ENCODE peak calls at places on chromosome 5, in seven cellular contexts. One of them, this sample, is unnamed.

GRCh38 chr5:109681763-109682162 is 8.0 kb upstream of the MAN2A1 start:
- DNase-seq in heart right ventricle: no peak
- DNase-seq in neural progenitor cell: no peak
- DNase-seq in Panc1: no peak
- DNase-seq in endothelial cell of umbilical vein: no peak
- DNase-seq in body of pancreas: no peak
- DNase-seq in heart left ventricle: no peak
- DNase-seq in this sample: peak

GRCh38 chr5:141175933-141176332 is 1.7 kb upstream of the PCDHB8 start:
- DNase-seq in body of pancreas: no peak
- DNase-seq in Panc1: no peak
- DNase-seq in heart right ventricle: no peak
- DNase-seq in heart left ventricle: no peak
- DNase-seq in endothelial cell of umbilical vein: no peak
- DNase-seq in neural progenitor cell: no peak
- DNase-seq in this sample: no peak

GRCh38 chr5:168747987-168748777 is 169.0 kb upstream of the PANK3 start:
- DNase-seq in body of pancreas: peak
- DNase-seq in heart right ventricle: no peak
- DNase-seq in endothelial cell of umbilical vein: no peak
- DNase-seq in neural progenitor cell: peak
- DNase-seq in Panc1: peak
- DNase-seq in heart left ventricle: peak
- DNase-seq in this sample: peak

GRCh38 chr5:168712280-168712924 is 133.2 kb upstream of the PANK3 start:
- DNase-seq in body of pancreas: peak
- DNase-seq in endothelial cell of umbilical vein: peak
- DNase-seq in Panc1: peak
- DNase-seq in neural progenitor cell: no peak
- DNase-seq in heart right ventricle: peak
- DNase-seq in heart left ventricle: no peak
- DNase-seq in this sample: peak

GRCh38 chr5:142063878-142064331 is 44.7 kb upstream of the NDFIP1 start:
- DNase-seq in heart right ventricle: peak
- DNase-seq in body of pancreas: peak
- DNase-seq in neural progenitor cell: peak
- DNase-seq in endothelial cell of umbilical vein: peak
- DNase-seq in heart left ventricle: peak
- DNase-seq in Panc1: no peak
- DNase-seq in this sample: no peak

GRCh38 chr5:66840527-66841013 is 244.4 kb downstream of the MAST4 start:
- DNase-seq in heart right ventricle: no peak
- DNase-seq in endothelial cell of umbilical vein: no peak
- DNase-seq in neural progenitor cell: no peak
- DNase-seq in body of pancreas: no peak
- DNase-seq in heart left ventricle: no peak
- DNase-seq in Panc1: no peak
- DNase-seq in this sample: no peak

GRCh38 chr5:73338201-73339126 is 110.1 kb downstream of the FOXD1 start:
- DNase-seq in endothelial cell of umbilical vein: no peak
- DNase-seq in body of pancreas: peak
- DNase-seq in neural progenitor cell: no peak
- DNase-seq in heart left ventricle: no peak
- DNase-seq in Panc1: no peak
- DNase-seq in heart right ventricle: no peak
- DNase-seq in this sample: no peak

GRCh38 chr5:138303365-138303764 is 28.2 kb downstream of the CDC25C start:
- DNase-seq in endothelial cell of umbilical vein: peak
- DNase-seq in body of pancreas: no peak
- DNase-seq in neural progenitor cell: no peak
- DNase-seq in heart right ventricle: no peak
- DNase-seq in Panc1: no peak
- DNase-seq in heart left ventricle: no peak
- DNase-seq in this sample: peak

GRCh38 chr5:22471154-22471553 is 382.0 kb downstream of the CDH12 start:
- DNase-seq in body of pancreas: no peak
- DNase-seq in endothelial cell of umbilical vein: no peak
- DNase-seq in Panc1: no peak
- DNase-seq in heart right ventricle: no peak
- DNase-seq in neural progenitor cell: no peak
- DNase-seq in heart left ventricle: no peak
- DNase-seq in this sample: no peak

GRCh38 chr5:72194846-72195245 is 87.6 kb downstream of the MAP1B start:
- DNase-seq in endothelial cell of umbilical vein: no peak
- DNase-seq in neural progenitor cell: no peak
- DNase-seq in body of pancreas: no peak
- DNase-seq in Panc1: no peak
- DNase-seq in heart right ventricle: no peak
- DNase-seq in heart left ventricle: no peak
- DNase-seq in this sample: no peak

GRCh38 chr5:98784411-98784810 is 10.9 kb downstream of the RGMB start:
- DNase-seq in heart left ventricle: no peak
- DNase-seq in body of pancreas: no peak
- DNase-seq in neural progenitor cell: no peak
- DNase-seq in Panc1: no peak
- DNase-seq in endothelial cell of umbilical vein: no peak
- DNase-seq in heart right ventricle: no peak
- DNase-seq in this sample: no peak

GRCh38 chr5:175215906-175216305 is 228.1 kb downstream of the DRD1 start:
- DNase-seq in Panc1: no peak
- DNase-seq in endothelial cell of umbilical vein: no peak
- DNase-seq in heart left ventricle: no peak
- DNase-seq in body of pancreas: no peak
- DNase-seq in neural progenitor cell: no peak
- DNase-seq in heart right ventricle: no peak
- DNase-seq in this sample: no peak

GRCh38 chr5:77643654-77644404 is 5.3 kb upstream of the OTP start:
- DNase-seq in neural progenitor cell: peak
- DNase-seq in endothelial cell of umbilical vein: no peak
- DNase-seq in heart left ventricle: no peak
- DNase-seq in heart right ventricle: no peak
- DNase-seq in Panc1: no peak
- DNase-seq in body of pancreas: no peak
- DNase-seq in this sample: no peak

GRCh38 chr5:16082053-16082452 is 97.5 kb downstream of the MARCHF11 start:
- DNase-seq in endothelial cell of umbilical vein: no peak
- DNase-seq in neural progenitor cell: peak
- DNase-seq in Panc1: no peak
- DNase-seq in body of pancreas: no peak
- DNase-seq in heart right ventricle: no peak
- DNase-seq in heart left ventricle: no peak
- DNase-seq in this sample: no peak

GRCh38 chr5:135476615-135477493 is 24.7 kb upstream of the TIFAB start:
- DNase-seq in heart left ventricle: no peak
- DNase-seq in heart right ventricle: no peak
- DNase-seq in Panc1: no peak
- DNase-seq in endothelial cell of umbilical vein: no peak
- DNase-seq in neural progenitor cell: no peak
- DNase-seq in body of pancreas: no peak
- DNase-seq in this sample: no peak

GRCh38 chr5:7473668-7474215 is 77.8 kb downstream of the ADCY2 start:
- DNase-seq in heart right ventricle: no peak
- DNase-seq in endothelial cell of umbilical vein: no peak
- DNase-seq in heart left ventricle: no peak
- DNase-seq in neural progenitor cell: peak
- DNase-seq in Panc1: no peak
- DNase-seq in body of pancreas: no peak
- DNase-seq in this sample: no peak

GRCh38 chr5:60332244-60333018 is 367.5 kb downstream of the DEPDC1B start:
- DNase-seq in heart left ventricle: no peak
- DNase-seq in Panc1: no peak
- DNase-seq in neural progenitor cell: no peak
- DNase-seq in heart right ventricle: no peak
- DNase-seq in endothelial cell of umbilical vein: no peak
- DNase-seq in body of pancreas: no peak
- DNase-seq in this sample: peak

GRCh38 chr5:102296229-102296817 is at the start of gene SLCO4C1:
- DNase-seq in neural progenitor cell: peak
- DNase-seq in body of pancreas: peak
- DNase-seq in heart right ventricle: peak
- DNase-seq in heart left ventricle: peak
- DNase-seq in Panc1: peak
- DNase-seq in endothelial cell of umbilical vein: peak
- DNase-seq in this sample: peak
- TF ChIP-seq CTCF in neural progenitor cell: peak
- TF ChIP-seq CTCF in body of pancreas: peak
- TF ChIP-seq CTCF in heart right ventricle: peak
- TF ChIP-seq CTCF in heart left ventricle: peak
- TF ChIP-seq CTCF in Panc1: peak
- TF ChIP-seq CTCF in endothelial cell of umbilical vein: peak
- TF ChIP-seq CTCF in this sample: peak

GRCh38 chr5:111548312-111548930 is 36.1 kb upstream of the STARD4 start:
- DNase-seq in endothelial cell of umbilical vein: no peak
- DNase-seq in Panc1: no peak
- DNase-seq in heart right ventricle: no peak
- DNase-seq in neural progenitor cell: no peak
- DNase-seq in heart left ventricle: no peak
- DNase-seq in body of pancreas: no peak
- DNase-seq in this sample: no peak

GRCh38 chr5:111548992-111549649 is 36.8 kb upstream of the STARD4 start:
- DNase-seq in heart right ventricle: no peak
- DNase-seq in Panc1: no peak
- DNase-seq in heart left ventricle: no peak
- DNase-seq in neural progenitor cell: no peak
- DNase-seq in body of pancreas: peak
- DNase-seq in endothelial cell of umbilical vein: no peak
- DNase-seq in this sample: no peak

GRCh38 chr5:111550282-111551020 is 38.1 kb upstream of the STARD4 start:
- DNase-seq in endothelial cell of umbilical vein: peak
- DNase-seq in Panc1: peak
- DNase-seq in neural progenitor cell: peak
- DNase-seq in body of pancreas: peak
- DNase-seq in heart left ventricle: peak
- DNase-seq in heart right ventricle: peak
- DNase-seq in this sample: peak

DNA sequence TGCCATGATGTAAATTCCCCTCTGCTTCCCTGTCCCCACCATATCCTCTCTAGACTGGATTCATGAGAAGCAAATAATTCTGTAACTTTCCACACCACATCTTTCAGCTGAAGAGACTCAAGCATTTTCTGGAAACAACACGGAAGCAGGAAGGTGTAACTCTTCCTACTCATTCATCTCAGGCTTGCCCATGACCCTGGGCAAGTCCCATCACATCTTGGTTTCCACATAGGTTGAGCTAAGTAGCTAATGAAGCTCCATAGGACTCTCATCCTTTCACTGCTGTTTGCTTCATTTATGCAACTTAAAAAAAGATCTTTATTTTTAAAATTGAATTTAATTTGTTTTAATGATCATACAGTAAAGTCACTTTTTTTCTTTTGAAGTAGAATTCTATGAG is 32.7 kb upstream of the STARD4 start:
- DNase-seq in heart right ventricle: no peak
- DNase-seq in neural progenitor cell: no peak
- DNase-seq in body of pancreas: no peak
- DNase-seq in endothelial cell of umbilical vein: no peak
- DNase-seq in Panc1: no peak
- DNase-seq in heart left ventricle: no peak
- DNase-seq in this sample: no peak
- H3K27ac ChIP-seq in heart right ventricle: no peak
- H3K27ac ChIP-seq in neural progenitor cell: no peak
- H3K27ac ChIP-seq in body of pancreas: no peak
- H3K27ac ChIP-seq in endothelial cell of umbilical vein: no peak
- H3K27ac ChIP-seq in Panc1: no peak
- H3K27ac ChIP-seq in heart left ventricle: no peak
- H3K27ac ChIP-seq in this sample: no peak

DNA sequence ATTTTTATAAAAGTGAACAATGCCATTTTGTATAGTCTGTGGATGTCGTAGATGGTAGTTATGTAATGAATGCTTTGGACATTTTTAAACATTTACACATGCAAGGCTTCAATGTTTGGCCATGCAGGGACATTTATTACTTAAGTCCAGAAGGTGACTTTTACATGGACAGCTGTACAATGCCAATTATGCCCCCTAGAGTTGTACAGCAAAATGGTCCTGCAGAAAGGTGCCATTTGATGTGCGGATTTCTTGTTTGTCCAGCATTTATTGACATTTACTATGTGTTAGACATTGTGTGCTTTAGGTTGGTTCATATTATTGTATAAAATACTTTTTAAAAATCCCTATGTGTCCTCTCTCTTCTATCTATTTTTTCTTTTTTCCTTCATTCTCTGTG is 22.5 kb upstream of the COMMD10 start:
- DNase-seq in heart left ventricle: no peak
- DNase-seq in neural progenitor cell: no peak
- DNase-seq in endothelial cell of umbilical vein: no peak
- DNase-seq in heart right ventricle: no peak
- DNase-seq in Panc1: no peak
- DNase-seq in body of pancreas: no peak
- DNase-seq in this sample: no peak
- TF ChIP-seq CTCF in heart left ventricle: no peak
- TF ChIP-seq CTCF in neural progenitor cell: peak
- TF ChIP-seq CTCF in endothelial cell of umbilical vein: no peak
- TF ChIP-seq CTCF in heart right ventricle: no peak
- TF ChIP-seq CTCF in Panc1: no peak
- TF ChIP-seq CTCF in body of pancreas: no peak
- TF ChIP-seq CTCF in this sample: no peak

DNA sequence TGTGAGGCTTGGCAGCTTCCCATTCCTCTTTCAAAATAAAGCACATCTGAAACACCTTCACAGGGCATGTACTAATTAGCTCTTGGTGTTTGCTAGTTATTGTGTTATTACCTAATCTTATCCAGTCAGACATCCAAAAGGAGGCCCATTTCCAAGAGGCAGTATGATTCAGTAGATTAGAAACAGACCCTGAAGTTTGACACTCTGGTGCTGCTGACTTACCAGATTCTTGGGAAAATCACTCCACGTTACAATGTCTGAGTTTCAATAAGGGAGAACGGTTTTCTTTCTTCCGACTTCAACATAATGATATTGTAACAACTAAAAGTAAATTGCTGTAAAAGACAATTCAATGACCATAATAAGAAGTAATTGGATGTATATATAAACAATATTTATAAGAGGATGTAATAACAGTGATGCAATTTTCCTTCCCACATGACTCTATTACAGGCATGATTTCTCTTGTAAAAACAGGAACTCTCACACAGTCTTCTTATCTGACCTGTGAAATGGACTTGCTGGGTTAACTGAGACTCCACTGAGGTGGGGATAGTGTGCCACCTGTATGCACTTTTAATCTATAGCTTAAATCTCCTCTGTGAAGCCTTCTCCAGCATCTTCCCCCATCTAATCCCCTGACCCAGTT is 181.3 kb upstream of the ELL2 start:
- DNase-seq in heart left ventricle: no peak
- DNase-seq in heart right ventricle: no peak
- DNase-seq in endothelial cell of umbilical vein: peak
- DNase-seq in body of pancreas: no peak
- DNase-seq in neural progenitor cell: no peak
- DNase-seq in Panc1: no peak
- DNase-seq in this sample: no peak
- H3K27ac ChIP-seq in heart left ventricle: no peak
- H3K27ac ChIP-seq in heart right ventricle: no peak
- H3K27ac ChIP-seq in endothelial cell of umbilical vein: no peak
- H3K27ac ChIP-seq in body of pancreas: no peak
- H3K27ac ChIP-seq in neural progenitor cell: no peak
- H3K27ac ChIP-seq in Panc1: peak
- H3K27ac ChIP-seq in this sample: no peak

This sample was measured in RWPE1.